ENCODE peak calls at places on chromosomes 11 and 22, in four cellular contexts. S, G, X and C are unnamed samples.

GRCh38 chr22:40618400-40618799 is 18.1 kb downstream of the MRTFA start:
- DNase-seq in S (no peak), G (no peak), X (no peak), C (no peak)

GRCh38 chr11:112172362-112172994 is 2.8 kb upstream of the BCO2 start:
- DNase-seq in S (no peak), G (no peak), X (no peak), C (no peak)

GRCh38 chr11:35579557-35580396 is 38.5 kb upstream of the FJX1 start:
- DNase-seq in S (peak), G (no peak), X (peak), C (no peak)

GRCh38 chr22:21642584-21643448 is 714 bp downstream of the SDF2L1 start:
- DNase-seq in S (peak), G (no peak), X (peak), C (peak)

GRCh38 chr11:1224491-1225385 is 1.9 kb downstream of the MUC5B start:
- DNase-seq in S (no peak), G (no peak), X (no peak), C (peak)

GRCh38 chr22:25165785-25166184 is 33.9 kb upstream of the CRYBB3 start:
- DNase-seq in S (no peak), G (no peak), X (no peak), C (no peak)

GRCh38 chr11:118918128-118918685 is 7.5 kb downstream of the BCL9L start:
- DNase-seq in S (peak), G (no peak), X (peak), C (peak)

GRCh38 chr11:1749020-1749758 is 1.2 kb downstream of the IFITM10 start:
- DNase-seq in S (no peak), G (no peak), X (no peak), C (no peak)

GRCh38 chr11:111913997-111914396 is 1.5 kb downstream of the HSPB2 start:
- DNase-seq in S (no peak), G (no peak), X (peak), C (no peak)

GRCh38 chr11:114812698-114813097 is 134.4 kb downstream of the NXPE2 start:
- DNase-seq in S (no peak), G (no peak), X (no peak), C (no peak)

GRCh38 chr11:102469196-102469821 is 16.7 kb upstream of the TMEM123 start:
- DNase-seq in S (no peak), G (no peak), X (no peak), C (no peak)

DNA sequence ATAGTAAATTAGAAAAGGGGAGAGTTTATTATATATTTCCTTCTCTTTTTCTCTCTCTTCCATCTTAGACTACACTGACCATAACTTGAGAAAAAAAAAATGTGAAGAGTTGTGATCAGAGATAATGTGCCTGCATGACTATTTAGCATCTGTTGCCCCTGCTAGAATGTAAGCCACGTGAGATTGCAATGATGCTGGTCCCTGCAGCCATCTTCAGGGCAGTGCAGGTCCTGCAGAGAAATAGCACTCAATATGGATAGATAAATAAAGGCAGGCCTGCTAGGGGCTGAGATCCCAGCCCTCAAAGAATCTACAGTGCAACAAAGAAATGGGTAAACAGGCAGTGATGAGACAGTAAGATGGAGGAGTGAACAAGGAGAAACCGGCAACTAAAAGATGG is 7.8 kb upstream of the DKK3 start:
- DNase-seq in S (no peak), G (no peak), X (no peak), C (no peak)
- TF ChIP-seq CREM in S (no peak), G (no peak), X (no peak), C (no peak)

DNA sequence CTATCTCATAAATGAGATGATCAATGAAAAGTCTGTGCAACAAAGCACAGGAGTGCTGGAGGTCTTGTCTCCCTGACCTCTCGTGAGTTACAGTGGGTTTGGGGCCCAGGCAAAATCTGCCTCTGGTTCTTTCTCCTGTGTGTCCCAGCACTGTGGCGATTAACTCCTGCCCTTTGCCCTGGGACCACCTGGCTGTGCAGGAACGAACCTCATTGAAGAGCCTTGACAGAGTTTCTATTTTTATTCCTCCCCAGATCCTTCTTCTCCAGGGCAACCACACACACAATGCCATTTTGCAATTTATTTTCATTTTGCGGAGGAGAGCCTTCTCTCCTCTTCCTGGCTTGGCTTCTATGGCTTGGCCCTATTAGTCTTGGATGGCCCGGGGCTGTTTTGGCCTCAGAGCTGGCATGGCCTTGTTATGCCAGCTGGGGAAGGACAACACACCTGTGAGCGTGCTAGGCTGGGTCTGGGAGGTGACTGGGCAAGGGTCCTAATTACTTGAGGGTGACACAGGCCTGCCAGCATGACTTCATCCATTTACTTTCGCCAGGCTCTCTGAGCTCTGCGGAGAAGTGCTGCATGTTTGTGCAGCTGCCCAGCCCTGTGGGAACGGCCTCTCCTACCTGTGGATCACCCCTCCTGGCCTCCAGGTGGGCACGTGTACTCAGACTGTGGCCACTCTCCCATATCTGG is 153.8 kb downstream of the SNX19 start:
- DNase-seq in S (no peak), G (no peak), X (no peak), C (no peak)
- TF ChIP-seq CREM in S (no peak), G (no peak), X (no peak), C (no peak)

DNA sequence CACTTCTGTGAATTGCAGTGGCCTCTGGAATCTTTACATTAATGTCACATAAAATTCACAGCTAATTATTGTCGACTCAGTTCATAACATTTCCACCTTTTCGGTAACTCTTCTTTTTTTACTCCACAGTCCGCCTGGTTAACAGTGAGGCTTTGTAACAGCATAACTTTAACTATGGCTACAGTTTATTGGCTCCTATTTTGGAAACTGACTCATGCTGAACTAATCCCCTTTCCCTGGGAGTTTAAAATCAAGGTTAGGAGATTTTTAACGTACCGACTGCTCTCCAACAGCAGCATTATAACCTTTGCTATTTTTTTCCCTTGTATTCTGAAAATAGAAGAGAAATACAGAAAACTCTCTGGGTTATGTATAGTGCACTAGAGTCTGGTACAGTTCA is 3.2 kb upstream of the POGLUT3 start:
- DNase-seq in S (no peak), G (no peak), X (no peak), C (no peak)
- TF ChIP-seq CREM in S (no peak), G (no peak), X (no peak), C (no peak)

GRCh38 chr11:134063991-134064747 is 4.7 kb upstream of the JAM3 start:
- DNase-seq in S (no peak), G (no peak), X (no peak), C (no peak)

GRCh38 chr11:134067486-134067885 is 1.4 kb upstream of the JAM3 start:
- DNase-seq in S (no peak), G (no peak), X (no peak), C (no peak)

GRCh38 chr11:134065381-134065780 is 3.5 kb upstream of the JAM3 start:
- DNase-seq in S (no peak), G (no peak), X (no peak), C (no peak)

GRCh38 chr11:134063096-134063495 is 5.8 kb upstream of the JAM3 start:
- DNase-seq in S (no peak), G (no peak), X (no peak), C (no peak)

DNA sequence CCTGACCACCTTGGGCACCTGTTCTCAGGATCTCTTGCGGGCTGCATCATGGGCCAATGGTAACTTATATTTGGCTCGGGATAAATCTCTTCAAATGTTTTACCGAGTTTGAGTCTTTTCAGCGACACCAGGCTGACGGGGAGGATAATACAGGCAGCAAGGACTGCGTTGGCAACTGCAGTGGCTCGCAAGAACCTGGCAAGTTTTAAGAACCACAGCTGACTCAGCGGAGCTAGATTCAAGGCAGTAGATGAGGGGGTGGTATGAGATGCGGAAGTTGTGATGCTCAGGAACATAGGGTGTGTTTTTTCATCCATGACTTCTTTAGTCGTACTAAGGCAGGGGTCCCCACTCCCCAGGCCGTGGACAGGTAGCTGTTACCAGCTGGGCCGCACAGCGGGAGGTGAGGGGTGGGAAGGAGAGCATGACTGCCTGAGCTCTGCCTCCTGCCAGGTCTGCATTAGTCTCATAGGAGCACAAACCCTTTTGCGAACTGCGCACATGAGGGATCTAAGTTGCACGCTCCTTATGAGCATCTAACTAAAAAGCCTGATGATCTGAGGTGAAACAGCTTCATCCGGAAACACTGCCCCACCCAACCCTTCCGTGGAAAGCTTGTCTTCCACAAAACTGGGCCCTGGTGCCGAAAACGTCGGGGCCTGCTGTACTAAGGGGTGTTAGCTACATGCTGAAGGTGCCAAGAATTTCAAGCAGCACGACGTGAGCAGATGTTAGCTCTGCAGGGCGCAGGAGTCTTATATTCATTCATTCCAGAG is 6.4 kb upstream of the JAM3 start:
- DNase-seq in S (no peak), G (no peak), X (no peak), C (no peak)
- TF ChIP-seq CREM in S (no peak), G (no peak), X (no peak), C (no peak)

GRCh38 chr22:44439356-44440223 is 58.4 kb downstream of the RTL6 start:
- DNase-seq in S (no peak), G (no peak), X (no peak), C (no peak)

GRCh38 chr22:44438056-44438455 is 60.0 kb downstream of the RTL6 start:
- DNase-seq in S (no peak), G (no peak), X (no peak), C (peak)

GRCh38 chr22:44437493-44438015 is 60.5 kb downstream of the RTL6 start:
- DNase-seq in S (no peak), G (no peak), X (no peak), C (no peak)

GRCh38 chr22:44436656-44437492 is 61.2 kb downstream of the RTL6 start:
- DNase-seq in S (no peak), G (no peak), X (no peak), C (no peak)

GRCh38 chr22:44438481-44439131 is 59.4 kb downstream of the RTL6 start:
- DNase-seq in S (no peak), G (no peak), X (no peak), C (no peak)
- TF ChIP-seq CREM in S (no peak), G (no peak), X (no peak), C (no peak)

DNA sequence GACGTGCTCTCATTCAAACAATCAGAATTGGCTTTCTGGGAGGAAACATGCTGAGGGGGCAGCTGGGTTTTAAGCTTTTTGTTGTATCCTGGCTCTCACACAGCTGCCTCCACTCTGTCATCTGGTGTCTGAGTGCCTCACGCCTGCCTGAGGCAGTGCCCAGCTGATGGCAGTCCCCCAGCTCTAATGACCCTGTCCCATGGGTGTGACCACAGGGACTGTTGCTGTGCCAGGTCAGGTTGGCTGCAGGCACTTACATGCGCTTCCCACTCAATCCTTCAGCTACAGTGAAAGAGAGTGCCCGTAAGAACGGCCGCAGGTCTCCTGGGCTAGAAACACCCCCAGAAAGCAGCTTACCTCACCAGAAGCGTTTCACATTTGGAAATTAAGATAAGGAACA is 53.6 kb downstream of the ARFGAP3 start:
- DNase-seq in S (no peak), G (no peak), X (no peak), C (no peak)
- TF ChIP-seq CREM in S (no peak), G (no peak), X (no peak), C (no peak)

GRCh38 chr11:20211691-20212090 is 51.4 kb upstream of the DBX1 start:
- DNase-seq in S (no peak), G (no peak), X (no peak), C (no peak)

GRCh38 chr11:20207781-20208621 is 47.7 kb upstream of the DBX1 start:
- DNase-seq in S (no peak), G (no peak), X (no peak), C (peak)

GRCh38 chr11:20203836-20204235 is 43.6 kb upstream of the DBX1 start:
- DNase-seq in S (no peak), G (no peak), X (no peak), C (no peak)

GRCh38 chr11:20205807-20206206 is 45.5 kb upstream of the DBX1 start:
- DNase-seq in S (no peak), G (no peak), X (no peak), C (no peak)

GRCh38 chr11:20208622-20209090 is 48.4 kb upstream of the DBX1 start:
- DNase-seq in S (no peak), G (no peak), X (no peak), C (peak)
- TF ChIP-seq CREM in S (no peak), G (no peak), X (no peak), C (no peak)

GRCh38 chr11:69950120-69950519 is 128.0 kb upstream of the ANO1 start:
- DNase-seq in S (peak), G (no peak), X (peak), C (peak)
- TF ChIP-seq CREM in S (no peak), G (no peak), X (no peak), C (no peak)